ENCODE peak calls at places on chromosomes 4 and X, in ten cellular contexts. One of them, this sample, is unnamed.

GRCh38 chr4:152408514-152409327 is 127.2 kb downstream of the FBXW7 start:
- DNase-seq in nephron progenitor cell: peak; percentile 5
- DNase-seq in Karpas-422: peak; percentile 84
- DNase-seq in occipital lobe: no peak
- DNase-seq in M059J: peak; percentile 27
- DNase-seq in RPMI7951: peak; percentile 17
- DNase-seq in KBM-7: peak; percentile 61
- DNase-seq in ascending aorta: no peak
- DNase-seq in GM10248: peak; percentile 23
- DNase-seq in ELR: peak; percentile 64
- DNase-seq in this sample: peak; percentile 63

GRCh38 chrX:39759526-39760224 is 338.1 kb downstream of the BCOR start:
- DNase-seq in ELR: peak; percentile 42
- DNase-seq in ascending aorta: peak; percentile 74
- DNase-seq in occipital lobe: no peak
- DNase-seq in KBM-7: no peak
- DNase-seq in nephron progenitor cell: peak; percentile 42
- DNase-seq in RPMI7951: peak; percentile 84
- DNase-seq in GM10248: no peak
- DNase-seq in Karpas-422: peak; percentile 28
- DNase-seq in M059J: peak; percentile 69
- DNase-seq in this sample: no peak

GRCh38 chr4:1381944-1382541 is 24.2 kb downstream of the NKX1-1 start:
- DNase-seq in RPMI7951: no peak
- DNase-seq in KBM-7: no peak
- DNase-seq in ELR: no peak
- DNase-seq in M059J: no peak
- DNase-seq in ascending aorta: no peak
- DNase-seq in Karpas-422: no peak
- DNase-seq in nephron progenitor cell: peak; percentile 0
- DNase-seq in GM10248: no peak
- DNase-seq in occipital lobe: no peak
- DNase-seq in this sample: no peak

GRCh38 chr4:73815145-73815544 is 21.3 kb upstream of the CXCL6 start:
- DNase-seq in Karpas-422: no peak
- DNase-seq in GM10248: no peak
- DNase-seq in nephron progenitor cell: no peak
- DNase-seq in ELR: peak; percentile 42
- DNase-seq in KBM-7: peak; percentile 34
- DNase-seq in RPMI7951: peak; percentile 39
- DNase-seq in M059J: peak; percentile 21
- DNase-seq in ascending aorta: no peak
- DNase-seq in occipital lobe: no peak
- DNase-seq in this sample: peak; percentile 77

GRCh38 chrX:120746153-120746552 is 116.3 kb upstream of the C1GALT1C1 start:
- DNase-seq in RPMI7951: no peak
- DNase-seq in nephron progenitor cell: no peak
- DNase-seq in ELR: no peak
- DNase-seq in GM10248: no peak
- DNase-seq in M059J: no peak
- DNase-seq in occipital lobe: no peak
- DNase-seq in ascending aorta: no peak
- DNase-seq in KBM-7: no peak
- DNase-seq in Karpas-422: no peak
- DNase-seq in this sample: no peak

GRCh38 chr4:78322032-78322431 is 229.5 kb upstream of the ANXA3 start:
- DNase-seq in KBM-7: no peak
- DNase-seq in ELR: no peak
- DNase-seq in M059J: no peak
- DNase-seq in nephron progenitor cell: no peak
- DNase-seq in occipital lobe: no peak
- DNase-seq in Karpas-422: no peak
- DNase-seq in ascending aorta: no peak
- DNase-seq in RPMI7951: no peak
- DNase-seq in GM10248: no peak
- DNase-seq in this sample: no peak

GRCh38 chr4:15702941-15703403 is at the start of gene BST1:
- DNase-seq in M059J: peak; percentile 47
- DNase-seq in ascending aorta: peak; percentile 84
- DNase-seq in nephron progenitor cell: no peak
- DNase-seq in occipital lobe: no peak
- DNase-seq in GM10248: peak; percentile 55
- DNase-seq in Karpas-422: no peak
- DNase-seq in ELR: peak; percentile 46
- DNase-seq in KBM-7: peak; percentile 86
- DNase-seq in RPMI7951: peak; percentile 65
- DNase-seq in this sample: peak; percentile 27

GRCh38 chr4:14749910-14750309 is 252.4 kb upstream of the CPEB2 start:
- DNase-seq in RPMI7951: peak; percentile 61
- DNase-seq in M059J: peak; percentile 29
- DNase-seq in occipital lobe: no peak
- DNase-seq in GM10248: peak; percentile 20
- DNase-seq in Karpas-422: no peak
- DNase-seq in nephron progenitor cell: no peak
- DNase-seq in KBM-7: peak; percentile 9
- DNase-seq in ascending aorta: no peak
- DNase-seq in ELR: peak; percentile 26
- DNase-seq in this sample: peak; percentile 56

GRCh38 chrX:129961180-129962083 is 21.0 kb upstream of the BCORL1 start:
- DNase-seq in GM10248: peak; percentile 84
- DNase-seq in M059J: peak; percentile 87
- DNase-seq in KBM-7: peak; percentile 95
- DNase-seq in RPMI7951: peak; percentile 54
- DNase-seq in ELR: peak; percentile 69
- DNase-seq in ascending aorta: peak; percentile 71
- DNase-seq in occipital lobe: no peak
- DNase-seq in Karpas-422: peak; percentile 87
- DNase-seq in nephron progenitor cell: peak; percentile 75
- DNase-seq in this sample: peak; percentile 37

GRCh38 chr4:173477016-173477415 is 53.0 kb downstream of the HAND2 start:
- DNase-seq in ELR: no peak
- DNase-seq in KBM-7: no peak
- DNase-seq in RPMI7951: no peak
- DNase-seq in occipital lobe: no peak
- DNase-seq in M059J: peak; percentile 33
- DNase-seq in ascending aorta: no peak
- DNase-seq in Karpas-422: no peak
- DNase-seq in nephron progenitor cell: no peak
- DNase-seq in GM10248: no peak
- DNase-seq in this sample: no peak

GRCh38 chrX:100946521-100946920 is 17.8 kb upstream of the XKRX start:
- DNase-seq in GM10248: no peak
- DNase-seq in occipital lobe: no peak
- DNase-seq in ELR: no peak
- DNase-seq in RPMI7951: peak; percentile 84
- DNase-seq in Karpas-422: no peak
- DNase-seq in ascending aorta: no peak
- DNase-seq in KBM-7: no peak
- DNase-seq in M059J: peak; percentile 91
- DNase-seq in nephron progenitor cell: no peak
- DNase-seq in this sample: no peak

GRCh38 chrX:20951016-20951795 is 423.0 kb upstream of the CNKSR2 start:
- DNase-seq in ascending aorta: no peak
- DNase-seq in Karpas-422: no peak
- DNase-seq in RPMI7951: no peak
- DNase-seq in GM10248: no peak
- DNase-seq in M059J: no peak
- DNase-seq in nephron progenitor cell: no peak
- DNase-seq in occipital lobe: no peak
- DNase-seq in ELR: no peak
- DNase-seq in KBM-7: no peak
- DNase-seq in this sample: peak; percentile 71

GRCh38 chr4:98110214-98110613 is 33.1 kb downstream of the STPG2 start:
- DNase-seq in GM10248: no peak
- DNase-seq in RPMI7951: no peak
- DNase-seq in ascending aorta: no peak
- DNase-seq in Karpas-422: no peak
- DNase-seq in ELR: no peak
- DNase-seq in occipital lobe: no peak
- DNase-seq in KBM-7: no peak
- DNase-seq in nephron progenitor cell: no peak
- DNase-seq in M059J: no peak
- DNase-seq in this sample: no peak

GRCh38 chr4:176988226-176988625 is 195.5 kb upstream of the VEGFC start:
- DNase-seq in KBM-7: no peak
- DNase-seq in M059J: peak; percentile 96
- DNase-seq in RPMI7951: peak; percentile 98
- DNase-seq in ascending aorta: no peak
- DNase-seq in ELR: peak; percentile 98
- DNase-seq in Karpas-422: no peak
- DNase-seq in GM10248: no peak
- DNase-seq in occipital lobe: no peak
- DNase-seq in nephron progenitor cell: no peak
- DNase-seq in this sample: peak; percentile 99

GRCh38 chr4:151004222-151004621 is 10.9 kb downstream of the LRBA start:
- DNase-seq in GM10248: no peak
- DNase-seq in occipital lobe: no peak
- DNase-seq in Karpas-422: no peak
- DNase-seq in KBM-7: no peak
- DNase-seq in ascending aorta: no peak
- DNase-seq in ELR: peak; percentile 87
- DNase-seq in RPMI7951: peak; percentile 8
- DNase-seq in M059J: peak; percentile 31
- DNase-seq in nephron progenitor cell: no peak
- DNase-seq in this sample: peak; percentile 95

GRCh38 chrX:120365320-120365719 is 3.4 kb downstream of the ATP1B4 start:
- DNase-seq in Karpas-422: peak; percentile 84
- DNase-seq in ELR: peak; percentile 25
- DNase-seq in nephron progenitor cell: peak; percentile 33
- DNase-seq in GM10248: peak; percentile 32
- DNase-seq in M059J: peak; percentile 32
- DNase-seq in ascending aorta: no peak
- DNase-seq in RPMI7951: peak; percentile 10
- DNase-seq in KBM-7: peak; percentile 60
- DNase-seq in occipital lobe: no peak
- DNase-seq in this sample: no peak

GRCh38 chrX:122866527-122866926 is 317.6 kb upstream of the GRIA3 start:
- DNase-seq in nephron progenitor cell: no peak
- DNase-seq in occipital lobe: no peak
- DNase-seq in ELR: peak; percentile 32
- DNase-seq in KBM-7: no peak
- DNase-seq in M059J: peak; percentile 51
- DNase-seq in ascending aorta: no peak
- DNase-seq in Karpas-422: no peak
- DNase-seq in GM10248: no peak
- DNase-seq in RPMI7951: peak; percentile 83
- DNase-seq in this sample: peak; percentile 89

GRCh38 chr4:51835854-51836253 is 7.1 kb upstream of the DCUN1D4 start:
- DNase-seq in occipital lobe: no peak
- DNase-seq in Karpas-422: no peak
- DNase-seq in M059J: no peak
- DNase-seq in RPMI7951: no peak
- DNase-seq in ELR: no peak
- DNase-seq in KBM-7: no peak
- DNase-seq in GM10248: no peak
- DNase-seq in nephron progenitor cell: no peak
- DNase-seq in ascending aorta: no peak
- DNase-seq in this sample: no peak

GRCh38 chrX:130560558-130560957 is 158.8 kb downstream of the RBMX2 start:
- DNase-seq in RPMI7951: no peak
- DNase-seq in M059J: no peak
- DNase-seq in occipital lobe: no peak
- DNase-seq in ascending aorta: no peak
- DNase-seq in KBM-7: no peak
- DNase-seq in ELR: peak; percentile 20
- DNase-seq in nephron progenitor cell: no peak
- DNase-seq in Karpas-422: no peak
- DNase-seq in GM10248: no peak
- DNase-seq in this sample: no peak

GRCh38 chr4:72208421-72209075 is 176.7 kb downstream of the NPFFR2 start:
- DNase-seq in M059J: no peak
- DNase-seq in ELR: peak; percentile 23
- DNase-seq in KBM-7: no peak
- DNase-seq in Karpas-422: no peak
- DNase-seq in occipital lobe: no peak
- DNase-seq in ascending aorta: no peak
- DNase-seq in RPMI7951: no peak
- DNase-seq in nephron progenitor cell: no peak
- DNase-seq in GM10248: no peak
- DNase-seq in this sample: peak; percentile 74

GRCh38 chrX:47200385-47201150 is 6.9 kb downstream of the UBA1 start:
- DNase-seq in KBM-7: no peak
- DNase-seq in nephron progenitor cell: no peak
- DNase-seq in Karpas-422: no peak
- DNase-seq in occipital lobe: no peak
- DNase-seq in ascending aorta: no peak
- DNase-seq in M059J: no peak
- DNase-seq in GM10248: no peak
- DNase-seq in RPMI7951: peak; percentile 22
- DNase-seq in ELR: peak; percentile 37
- DNase-seq in this sample: peak; percentile 90

GRCh38 chrX:83892433-83892832 is 31.5 kb downstream of the CYLC1 start:
- DNase-seq in Karpas-422: no peak
- DNase-seq in ascending aorta: no peak
- DNase-seq in KBM-7: no peak
- DNase-seq in ELR: no peak
- DNase-seq in occipital lobe: no peak
- DNase-seq in GM10248: no peak
- DNase-seq in nephron progenitor cell: no peak
- DNase-seq in RPMI7951: no peak
- DNase-seq in M059J: no peak
- DNase-seq in this sample: no peak

GRCh38 chrX:108105473-108105872 is 13.9 kb downstream of the ATG4A start:
- DNase-seq in RPMI7951: no peak
- DNase-seq in occipital lobe: no peak
- DNase-seq in ascending aorta: no peak
- DNase-seq in Karpas-422: no peak
- DNase-seq in KBM-7: no peak
- DNase-seq in ELR: no peak
- DNase-seq in M059J: no peak
- DNase-seq in nephron progenitor cell: no peak
- DNase-seq in GM10248: no peak
- DNase-seq in this sample: no peak

GRCh38 chr4:83408958-83409357 is 46.7 kb downstream of the HELQ start:
- DNase-seq in KBM-7: no peak
- DNase-seq in M059J: no peak
- DNase-seq in ascending aorta: no peak
- DNase-seq in occipital lobe: no peak
- DNase-seq in GM10248: no peak
- DNase-seq in nephron progenitor cell: no peak
- DNase-seq in Karpas-422: no peak
- DNase-seq in RPMI7951: no peak
- DNase-seq in ELR: no peak
- DNase-seq in this sample: no peak

GRCh38 chr4:15545371-15545770 is 75.7 kb downstream of the CC2D2A start:
- DNase-seq in RPMI7951: no peak
- DNase-seq in nephron progenitor cell: no peak
- DNase-seq in KBM-7: no peak
- DNase-seq in ascending aorta: no peak
- DNase-seq in occipital lobe: no peak
- DNase-seq in ELR: no peak
- DNase-seq in Karpas-422: no peak
- DNase-seq in GM10248: no peak
- DNase-seq in M059J: no peak
- DNase-seq in this sample: no peak

GRCh38 chrX:22950278-22951266 is 49.2 kb upstream of the DDX53 start:
- DNase-seq in nephron progenitor cell: no peak
- DNase-seq in M059J: peak; percentile 89
- DNase-seq in ascending aorta: no peak
- DNase-seq in occipital lobe: no peak
- DNase-seq in ELR: peak; percentile 87
- DNase-seq in RPMI7951: peak; percentile 89
- DNase-seq in GM10248: no peak
- DNase-seq in Karpas-422: no peak
- DNase-seq in KBM-7: no peak
- DNase-seq in this sample: peak; percentile 85

GRCh38 chrX:43065978-43066377 is 288.0 kb upstream of the PPP1R2C start:
- DNase-seq in M059J: no peak
- DNase-seq in occipital lobe: no peak
- DNase-seq in ascending aorta: no peak
- DNase-seq in KBM-7: no peak
- DNase-seq in ELR: no peak
- DNase-seq in Karpas-422: no peak
- DNase-seq in nephron progenitor cell: no peak
- DNase-seq in RPMI7951: no peak
- DNase-seq in GM10248: no peak
- DNase-seq in this sample: no peak

GRCh38 chrX:130020661-130021324 is 38.4 kb downstream of the BCORL1 start:
- DNase-seq in ELR: no peak
- DNase-seq in ascending aorta: no peak
- DNase-seq in nephron progenitor cell: no peak
- DNase-seq in M059J: no peak
- DNase-seq in Karpas-422: no peak
- DNase-seq in KBM-7: no peak
- DNase-seq in RPMI7951: no peak
- DNase-seq in GM10248: no peak
- DNase-seq in occipital lobe: no peak
- DNase-seq in this sample: no peak

This sample was measured in bronchial epithelial cell.